ENCODE peak calls at places on chromosome 11, in ten cellular contexts. S is stimulated activated CD8-positive, alpha-beta memory T cell treated with anti-CD3 and anti-CD28 coated beads, Interleukin-4, amount 100 ng/mL, for 4 hours; T is fibroblast of the conjunctiva; C is naive B cell; H is CMK; G is tibial artery; K is Daoy; O is PC-3; R is neural crest cell; J is GM19239. Y is an unnamed sample.

GRCh38 chr11:73478737-73479347 is 102.6 kb downstream of the RELT start:
- DNase-seq in G (no peak), O (peak), S (no peak), R (no peak), C (no peak), K (peak), H (no peak), J (no peak), T (peak), Y (no peak)

GRCh38 chr11:132941024-132941646 is 591.2 kb downstream of the OPCML start:
- DNase-seq in R (peak), K (peak), O (peak), G (no peak), S (no peak), J (peak), T (no peak), H (no peak), C (no peak), Y (no peak)

GRCh38 chr11:73157141-73158010 is 15.3 kb upstream of the FCHSD2 start:
- DNase-seq in T (no peak), K (peak), G (peak), R (no peak), O (no peak), H (no peak), J (no peak), S (no peak), C (peak), Y (no peak)

GRCh38 chr11:36149538-36150242 is 139.5 kb downstream of the COMMD9 start:
- DNase-seq in G (peak), J (peak), K (peak), H (no peak), S (peak), T (peak), C (no peak), O (peak), R (no peak), Y (no peak)

GRCh38 chr11:59179121-59179520 is 7.2 kb downstream of the DTX4 start:
- DNase-seq in K (no peak), C (no peak), R (no peak), G (no peak), J (no peak), H (no peak), O (no peak), S (no peak), T (no peak), Y (no peak)

GRCh38 chr11:128155590-128155989 is 431.8 kb downstream of the ETS1 start:
- DNase-seq in J (no peak), C (no peak), H (no peak), T (no peak), R (no peak), O (peak), G (no peak), S (no peak), K (no peak), Y (no peak)

GRCh38 chr11:75428301-75428724 is 4.7 kb downstream of the KLHL35 start:
- DNase-seq in C (peak), S (peak), J (peak), H (no peak), O (peak), R (peak), T (peak), K (peak), G (peak), Y (no peak)

GRCh38 chr11:130514316-130514715 is 65.9 kb downstream of the ADAMTS15 start:
- DNase-seq in J (no peak), G (no peak), H (no peak), T (no peak), R (no peak), C (no peak), O (peak), K (no peak), S (no peak), Y (no peak)

GRCh38 chr11:74085542-74085892 is 76.6 kb upstream of the UCP3 start:
- DNase-seq in G (no peak), T (no peak), K (no peak), H (peak), O (peak), R (no peak), J (no peak), S (no peak), C (no peak), Y (no peak)

GRCh38 chr11:63931045-63931444 is 7.8 kb upstream of the NAA40 start:
- DNase-seq in H (no peak), O (no peak), S (no peak), R (no peak), K (no peak), T (no peak), C (no peak), J (no peak), G (no peak), Y (no peak)

GRCh38 chr11:32173435-32173834 is 82.6 kb downstream of the RCN1 start:
- DNase-seq in O (peak), G (peak), J (no peak), H (no peak), C (no peak), K (peak), T (peak), R (peak), S (no peak), Y (no peak)

GRCh38 chr11:114315749-114316368 is 19.7 kb downstream of the NNMT start:
- DNase-seq in C (no peak), O (peak), S (no peak), K (no peak), T (no peak), R (no peak), J (no peak), G (no peak), H (no peak), Y (no peak)

GRCh38 chr11:75320643-75321042 is 30.8 kb downstream of the ARRB1 start:
- DNase-seq in G (no peak), K (no peak), O (no peak), T (no peak), R (no peak), C (no peak), J (no peak), S (no peak), H (no peak), Y (no peak)

GRCh38 chr11:57158582-57158981 is 23.2 kb upstream of the LRRC55 start:
- DNase-seq in G (no peak), J (no peak), O (no peak), R (no peak), T (no peak), K (no peak), C (no peak), H (no peak), S (no peak), Y (no peak)

GRCh38 chr11:4146070-4146764 is 51.6 kb downstream of the RRM1 start:
- DNase-seq in T (no peak), H (no peak), J (no peak), O (no peak), G (no peak), K (no peak), S (no peak), C (no peak), R (no peak), Y (no peak)

GRCh38 chr11:65301491-65302329 is 13.0 kb upstream of the CDC42EP2 start:
- DNase-seq in K (no peak), H (no peak), C (no peak), R (peak), O (no peak), J (no peak), G (no peak), S (no peak), T (no peak), Y (no peak)

GRCh38 chr11:21888814-21889213 is 304.1 kb upstream of the ANO5 start:
- DNase-seq in G (no peak), R (no peak), H (no peak), S (no peak), J (no peak), O (no peak), C (no peak), T (no peak), K (no peak), Y (no peak)

GRCh38 chr11:47565340-47566165 is at the start of gene PTPMT1:
- DNase-seq in H (peak), J (peak), O (peak), T (no peak), G (peak), K (peak), S (peak), C (peak), R (peak), Y (no peak)

GRCh38 chr11:34840736-34841386 is 75.3 kb downstream of the APIP start:
- DNase-seq in H (peak), K (peak), R (no peak), C (peak), O (peak), G (no peak), S (no peak), J (peak), T (peak), Y (no peak)

GRCh38 chr11:46625406-46625805 is 8.1 kb downstream of the ATG13 start:
- DNase-seq in R (no peak), H (no peak), T (no peak), S (no peak), K (no peak), J (no peak), C (no peak), O (peak), G (no peak), Y (no peak)

GRCh38 chr11:104410336-104410735 is 246.4 kb upstream of the PDGFD start:
- DNase-seq in O (no peak), C (no peak), T (no peak), S (no peak), K (no peak), G (no peak), J (no peak), R (no peak), H (peak), Y (no peak)

GRCh38 chr11:85307381-85307780 is 319.8 kb downstream of the DLG2 start:
- DNase-seq in K (no peak), R (no peak), O (peak), J (no peak), C (no peak), G (no peak), T (no peak), H (no peak), S (no peak), Y (no peak)

GRCh38 chr11:94749367-94749766 is 18.8 kb upstream of the AMOTL1 start:
- DNase-seq in O (peak), K (no peak), T (no peak), R (no peak), S (no peak), H (no peak), G (no peak), J (no peak), C (no peak), Y (no peak)

GRCh38 chr11:111422494-111423249 is 43.6 kb upstream of the POU2AF1 start:
- DNase-seq in C (peak), O (peak), R (peak), T (peak), S (peak), K (peak), G (no peak), J (no peak), H (peak), Y (no peak)

GRCh38 chr11:117876341-117877119 is at the start of gene FXYD6:
- DNase-seq in O (no peak), G (no peak), T (no peak), J (no peak), R (peak), C (no peak), H (no peak), S (no peak), K (peak), Y (peak)

GRCh38 chr11:765025-765801 is 12.1 kb downstream of the GATD1 start:
- DNase-seq in T (peak), R (peak), C (peak), K (peak), S (peak), J (peak), G (peak), O (peak), H (no peak), Y (no peak)

GRCh38 chr11:64712430-64713030 is 10.5 kb downstream of the NRXN2 start:
- DNase-seq in H (no peak), C (no peak), S (no peak), G (no peak), K (no peak), R (no peak), O (no peak), T (no peak), J (no peak), Y (no peak)

Y was measured in NCI-H1417 treated with DMSO at 0.1 percent for 48 hours.